ENCODE peak calls at places on chromosome 13, in four cellular contexts. D is OCI-LY7, T is heart right ventricle, G is mammary epithelial cell. Z is an unnamed sample.

GRCh38 chr13:101700598-101700997 is 248.1 kb downstream of the ITGBL1 start:
- DNase-seq in D (no peak), T (peak; percentile 23), G (no peak), Z (no peak)

GRCh38 chr13:18947376-18947977 is 234.1 kb downstream of the TUBA3C start:
- DNase-seq in D (no peak), T (no peak), G (no peak), Z (no peak)

GRCh38 chr13:95160112-95160906 is 140.9 kb downstream of the ABCC4 start:
- DNase-seq in D (no peak), T (no peak), G (no peak), Z (no peak)

GRCh38 chr13:79385694-79386093 is 20.4 kb downstream of the RBM26 start:
- DNase-seq in D (no peak), T (no peak), G (peak; percentile 57), Z (no peak)

GRCh38 chr13:76969488-76970365 is 21.4 kb downstream of the ACOD1 start:
- DNase-seq in D (no peak), T (no peak), G (peak; percentile 88), Z (no peak)

GRCh38 chr13:113951246-113951999 is 22.5 kb downstream of the C13orf46 start:
- DNase-seq in D (peak; percentile 39), T (peak; percentile 83), G (peak; percentile 68), Z (peak; percentile 81)

GRCh38 chr13:50448535-50448981 is 394.9 kb downstream of the DLEU7 start:
- DNase-seq in D (no peak), T (peak; percentile 17), G (peak; percentile 60), Z (no peak)

GRCh38 chr13:30026093-30026492 is 175.7 kb upstream of the UBL3 start:
- DNase-seq in D (no peak), T (no peak), G (peak; percentile 33), Z (no peak)

GRCh38 chr13:49371943-49372636 is 71.8 kb downstream of the CAB39L start:
- DNase-seq in D (peak; percentile 91), T (no peak), G (no peak), Z (no peak)

GRCh38 chr13:68588623-68589022 is 1358.5 kb upstream of the PCDH9 start:
- DNase-seq in D (peak; percentile 11), T (no peak), G (no peak), Z (no peak)

GRCh38 chr13:73995752-73996151 is 138.5 kb downstream of the KLF12 start:
- DNase-seq in D (no peak), T (no peak), G (no peak), Z (no peak)

GRCh38 chr13:108993346-108993745 is 363.9 kb downstream of the MYO16 start:
- DNase-seq in D (no peak), T (no peak), G (peak; percentile 50), Z (no peak)

GRCh38 chr13:98133949-98134348 is 8.9 kb upstream of the FARP1 start:
- DNase-seq in D (no peak), T (no peak), G (no peak), Z (no peak)

GRCh38 chr13:78595458-78595818 is 7.9 kb downstream of the POU4F1 start:
- DNase-seq in D (no peak), T (no peak), G (no peak), Z (no peak)

GRCh38 chr13:105370011-105370645 is 1165.3 kb downstream of the EFNB2 start:
- DNase-seq in D (no peak), T (no peak), G (no peak), Z (no peak)

GRCh38 chr13:50080158-50080855 is 65.1 kb downstream of the KCNRG start:
- DNase-seq in D (peak; percentile 57), T (no peak), G (peak; percentile 50), Z (peak; percentile 66)

DNA sequence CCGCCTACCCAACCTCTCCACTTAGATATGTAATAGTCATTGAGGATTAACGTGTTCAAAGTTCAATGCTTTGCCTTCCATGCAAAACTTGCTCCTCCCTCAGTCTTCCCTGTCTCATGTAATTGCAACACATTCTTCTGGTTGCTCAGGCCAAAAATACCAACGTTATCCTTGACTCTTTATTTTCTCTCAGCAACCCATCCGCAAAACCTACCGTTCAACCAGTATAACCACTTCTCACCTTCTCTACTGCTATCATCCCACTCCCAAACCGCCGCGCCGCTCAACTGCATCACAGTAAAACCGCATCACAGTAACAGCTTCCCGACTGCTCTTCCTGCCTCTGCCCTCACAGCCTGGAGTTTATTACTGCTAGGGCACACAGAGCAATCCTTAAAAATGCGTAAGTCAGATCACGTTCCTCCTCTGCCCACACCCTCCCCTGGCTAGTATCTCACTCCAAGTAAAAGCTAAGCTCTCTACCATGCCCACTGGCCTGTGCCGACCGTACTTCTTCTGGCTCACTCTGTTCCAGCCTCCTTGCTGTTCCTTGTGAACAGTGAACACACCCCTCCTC is 8.2 kb downstream of the MTIF3 start:
- DNase-seq in D (no peak), T (no peak), G (no peak), Z (no peak)
- H3K4me3 ChIP-seq in D (no peak overlapping the region), T (no peak overlapping the region), G (no peak overlapping the region), Z (no peak overlapping the region)

DNA sequence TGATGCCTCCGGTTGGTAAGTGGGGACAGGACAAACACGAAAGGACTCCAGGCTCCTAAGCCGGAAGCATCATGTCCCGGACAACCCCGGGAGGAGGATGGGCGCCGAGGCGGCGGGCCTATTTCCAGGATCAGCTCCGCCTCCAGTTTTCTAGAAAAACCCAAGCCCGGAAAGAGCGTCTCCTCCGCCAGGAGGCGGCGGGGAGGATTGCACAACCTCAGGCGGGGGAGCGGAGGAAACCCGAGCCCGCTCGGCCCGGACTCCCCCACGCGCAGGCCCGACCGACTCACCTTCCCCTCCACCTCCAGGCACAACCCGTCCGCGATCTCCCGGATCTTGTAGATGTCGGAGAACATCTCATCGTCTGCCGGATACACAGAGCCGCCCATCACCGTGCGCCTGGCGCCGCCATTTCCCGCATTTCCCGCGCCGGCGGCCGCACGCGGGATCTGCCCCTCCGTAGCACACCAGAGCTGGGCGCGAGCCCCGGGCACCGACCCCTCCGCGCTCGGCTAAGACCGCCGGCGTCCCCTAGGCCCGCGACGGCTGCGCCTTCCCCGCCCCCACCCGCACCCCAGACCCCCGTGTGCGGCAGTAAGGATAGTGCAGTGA is 455 bp downstream of the TPT1 start:
- DNase-seq in D (peak; percentile 82), T (peak; percentile 94), G (peak; percentile 86), Z (peak; percentile 87)
- H3K4me1 ChIP-seq in D (peaks cover 46% of the 10 kb centered on the region), T (peaks cover 56% of the 10 kb centered on the region), G (peaks cover 45% of the 10 kb centered on the region), Z (peaks cover 28% of the 10 kb centered on the region)

GRCh38 chr13:110129539-110130186 is 177.3 kb downstream of the COL4A1 start:
- DNase-seq in D (no peak), T (no peak), G (no peak), Z (peak; percentile 44)

GRCh38 chr13:110127986-110128511 is 178.9 kb downstream of the COL4A1 start:
- DNase-seq in D (no peak), T (no peak), G (no peak), Z (peak; percentile 46)

GRCh38 chr13:110128546-110128945 is 178.4 kb downstream of the COL4A1 start:
- DNase-seq in D (no peak), T (no peak), G (no peak), Z (no peak)

GRCh38 chr13:110130431-110130830 is 176.5 kb downstream of the COL4A1 start:
- DNase-seq in D (no peak), T (no peak), G (no peak), Z (no peak)

GRCh38 chr13:110129076-110129475 is 177.9 kb downstream of the COL4A1 start:
- DNase-seq in D (no peak), T (no peak), G (no peak), Z (no peak)
- H3K4me3 ChIP-seq in D (no peak overlapping the region), T (no peak overlapping the region), G (no peak overlapping the region), Z (peak overlapping the region; percentile 2)

GRCh38 chr13:46621133-46621532 is 68.2 kb downstream of the LRCH1 start:
- DNase-seq in D (no peak), T (no peak), G (no peak), Z (no peak)
- H3K4me1 ChIP-seq in D (peaks cover 91% of the 10 kb centered on the region), T (peaks cover 86% of the 10 kb centered on the region), G (peaks cover 8% of the 10 kb centered on the region), Z (peaks cover 30% of the 10 kb centered on the region)

GRCh38 chr13:40680659-40681323 is 14.3 kb upstream of the FOXO1 start:
- DNase-seq in D (no peak), T (no peak), G (no peak), Z (no peak)
- H3K4me3 ChIP-seq in D (no peak overlapping the region), T (no peak overlapping the region), G (no peak overlapping the region), Z (no peak overlapping the region)

GRCh38 chr13:110402301-110403069 is 95.4 kb downstream of the COL4A2 start:
- DNase-seq in D (no peak), T (peak; percentile 3), G (no peak), Z (peak; percentile 56)

GRCh38 chr13:110400786-110401533 is 93.9 kb downstream of the COL4A2 start:
- DNase-seq in D (no peak), T (peak; percentile 62), G (no peak), Z (no peak)

GRCh38 chr13:110398564-110399507 is 91.8 kb downstream of the COL4A2 start:
- DNase-seq in D (no peak), T (no peak), G (no peak), Z (peak; percentile 71)

GRCh38 chr13:110397445-110397844 is 90.4 kb downstream of the COL4A2 start:
- DNase-seq in D (no peak), T (peak; percentile 33), G (peak; percentile 67), Z (peak; percentile 76)

DNA sequence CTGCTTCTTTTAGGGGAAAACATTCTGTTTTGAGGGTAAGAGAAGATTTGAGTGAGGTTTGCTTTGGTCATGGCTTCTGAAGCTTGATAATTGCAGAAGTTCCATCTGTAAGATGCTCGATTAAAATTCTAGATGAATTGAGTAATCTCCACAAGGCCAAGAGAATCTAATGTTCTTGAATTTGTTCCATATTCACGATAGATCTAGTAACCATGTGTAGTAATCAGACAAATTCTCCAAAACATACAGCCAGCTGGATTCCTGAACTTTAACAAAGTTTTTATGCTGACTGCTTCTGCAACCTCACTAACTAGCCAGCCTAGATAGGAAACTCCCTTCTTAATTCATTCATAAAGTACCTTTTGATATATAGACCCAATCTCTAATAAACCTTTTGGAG is 92.7 kb downstream of the COL4A2 start:
- DNase-seq in D (no peak), T (no peak), G (no peak), Z (no peak)
- H3K4me1 ChIP-seq in D (no peaks in the 10 kb centered on the region), T (peaks cover 94% of the 10 kb centered on the region), G (peaks cover 31% of the 10 kb centered on the region), Z (peaks cover 90% of the 10 kb centered on the region)